ENCODE peak calls at places on chromosomes 6 and 20, in six cellular contexts. One of them, this sample, is unnamed.

GRCh38 chr6:109442393-109442924 is 1.9 kb downstream of the SMPD2 start:
- DNase-seq in fibroblast of lung: no peak
- DNase-seq in psoas muscle: no peak
- DNase-seq in tibial artery: peak
- DNase-seq in activated B cell treated with CpG ODN at 0.5 μM for 24 hours: no peak
- DNase-seq in WTC11: no peak
- DNase-seq in this sample: no peak

GRCh38 chr6:43758617-43759050 is 11.4 kb upstream of the VEGFA start:
- DNase-seq in fibroblast of lung: no peak
- DNase-seq in psoas muscle: peak
- DNase-seq in tibial artery: no peak
- DNase-seq in activated B cell treated with CpG ODN at 0.5 μM for 24 hours: peak
- DNase-seq in WTC11: peak
- DNase-seq in this sample: no peak

GRCh38 chr6:17381429-17382147 is 11.8 kb upstream of the CAP2 start:
- DNase-seq in fibroblast of lung: peak
- DNase-seq in psoas muscle: peak
- DNase-seq in tibial artery: peak
- DNase-seq in activated B cell treated with CpG ODN at 0.5 μM for 24 hours: no peak
- DNase-seq in WTC11: no peak
- DNase-seq in this sample: no peak

GRCh38 chr20:23048283-23049200 is 930 bp downstream of the THBD start:
- DNase-seq in fibroblast of lung: peak
- DNase-seq in psoas muscle: peak
- DNase-seq in tibial artery: peak
- DNase-seq in activated B cell treated with CpG ODN at 0.5 μM for 24 hours: no peak
- DNase-seq in WTC11: peak
- DNase-seq in this sample: peak

GRCh38 chr6:112163295-112164257 is 76.2 kb downstream of the FAM229B start:
- DNase-seq in fibroblast of lung: peak
- DNase-seq in psoas muscle: peak
- DNase-seq in tibial artery: no peak
- DNase-seq in activated B cell treated with CpG ODN at 0.5 μM for 24 hours: peak
- DNase-seq in WTC11: peak
- DNase-seq in this sample: peak

GRCh38 chr20:45100563-45101245 is at the start of gene KCNS1:
- DNase-seq in fibroblast of lung: peak
- DNase-seq in psoas muscle: no peak
- DNase-seq in tibial artery: no peak
- DNase-seq in activated B cell treated with CpG ODN at 0.5 μM for 24 hours: no peak
- DNase-seq in WTC11: peak
- DNase-seq in this sample: no peak

GRCh38 chr20:62666736-62667529 is 24.6 kb downstream of the SLCO4A1 start:
- DNase-seq in fibroblast of lung: no peak
- DNase-seq in psoas muscle: peak
- DNase-seq in tibial artery: no peak
- DNase-seq in activated B cell treated with CpG ODN at 0.5 μM for 24 hours: no peak
- DNase-seq in WTC11: no peak
- DNase-seq in this sample: no peak

GRCh38 chr6:161683400-161683799 is 409.5 kb upstream of the AGPAT4 start:
- DNase-seq in fibroblast of lung: no peak
- DNase-seq in psoas muscle: no peak
- DNase-seq in tibial artery: no peak
- DNase-seq in activated B cell treated with CpG ODN at 0.5 μM for 24 hours: no peak
- DNase-seq in WTC11: no peak
- DNase-seq in this sample: no peak

GRCh38 chr6:43943781-43944250 is 173.8 kb downstream of the VEGFA start:
- DNase-seq in fibroblast of lung: peak
- DNase-seq in psoas muscle: no peak
- DNase-seq in tibial artery: peak
- DNase-seq in activated B cell treated with CpG ODN at 0.5 μM for 24 hours: no peak
- DNase-seq in WTC11: no peak
- DNase-seq in this sample: peak

GRCh38 chr6:155381856-155382690 is 67.8 kb upstream of the TFB1M start:
- DNase-seq in fibroblast of lung: peak
- DNase-seq in psoas muscle: no peak
- DNase-seq in tibial artery: no peak
- DNase-seq in activated B cell treated with CpG ODN at 0.5 μM for 24 hours: no peak
- DNase-seq in WTC11: no peak
- DNase-seq in this sample: no peak

GRCh38 chr20:34907616-34908469 is 31.4 kb downstream of the ACSS2 start:
- DNase-seq in fibroblast of lung: peak
- DNase-seq in psoas muscle: peak
- DNase-seq in tibial artery: no peak
- DNase-seq in activated B cell treated with CpG ODN at 0.5 μM for 24 hours: no peak
- DNase-seq in WTC11: no peak
- DNase-seq in this sample: no peak

GRCh38 chr6:1552296-1552761 is 57.4 kb upstream of the FOXC1 start:
- DNase-seq in fibroblast of lung: peak
- DNase-seq in psoas muscle: no peak
- DNase-seq in tibial artery: no peak
- DNase-seq in activated B cell treated with CpG ODN at 0.5 μM for 24 hours: no peak
- DNase-seq in WTC11: no peak
- DNase-seq in this sample: no peak

GRCh38 chr6:1553562-1554088 is 56.1 kb upstream of the FOXC1 start:
- DNase-seq in fibroblast of lung: no peak
- DNase-seq in psoas muscle: no peak
- DNase-seq in tibial artery: no peak
- DNase-seq in activated B cell treated with CpG ODN at 0.5 μM for 24 hours: no peak
- DNase-seq in WTC11: no peak
- DNase-seq in this sample: no peak

GRCh38 chr6:1558388-1558787 is 51.3 kb upstream of the FOXC1 start:
- DNase-seq in fibroblast of lung: no peak
- DNase-seq in psoas muscle: no peak
- DNase-seq in tibial artery: no peak
- DNase-seq in activated B cell treated with CpG ODN at 0.5 μM for 24 hours: no peak
- DNase-seq in WTC11: no peak
- DNase-seq in this sample: no peak

GRCh38 chr6:1554241-1554880 is 55.4 kb upstream of the FOXC1 start:
- DNase-seq in fibroblast of lung: no peak
- DNase-seq in psoas muscle: no peak
- DNase-seq in tibial artery: no peak
- DNase-seq in activated B cell treated with CpG ODN at 0.5 μM for 24 hours: no peak
- DNase-seq in WTC11: no peak
- DNase-seq in this sample: no peak

GRCh38 chr6:1554881-1555569 is 54.7 kb upstream of the FOXC1 start:
- DNase-seq in fibroblast of lung: peak
- DNase-seq in psoas muscle: peak
- DNase-seq in tibial artery: peak
- DNase-seq in activated B cell treated with CpG ODN at 0.5 μM for 24 hours: peak
- DNase-seq in WTC11: peak
- DNase-seq in this sample: no peak
- TF ChIP-seq CTCF in fibroblast of lung: peak
- TF ChIP-seq CTCF in psoas muscle: peak
- TF ChIP-seq CTCF in tibial artery: peak
- TF ChIP-seq CTCF in activated B cell treated with CpG ODN at 0.5 μM for 24 hours: no peak
- TF ChIP-seq CTCF in WTC11: peak
- TF ChIP-seq CTCF in this sample: no peak

DNA sequence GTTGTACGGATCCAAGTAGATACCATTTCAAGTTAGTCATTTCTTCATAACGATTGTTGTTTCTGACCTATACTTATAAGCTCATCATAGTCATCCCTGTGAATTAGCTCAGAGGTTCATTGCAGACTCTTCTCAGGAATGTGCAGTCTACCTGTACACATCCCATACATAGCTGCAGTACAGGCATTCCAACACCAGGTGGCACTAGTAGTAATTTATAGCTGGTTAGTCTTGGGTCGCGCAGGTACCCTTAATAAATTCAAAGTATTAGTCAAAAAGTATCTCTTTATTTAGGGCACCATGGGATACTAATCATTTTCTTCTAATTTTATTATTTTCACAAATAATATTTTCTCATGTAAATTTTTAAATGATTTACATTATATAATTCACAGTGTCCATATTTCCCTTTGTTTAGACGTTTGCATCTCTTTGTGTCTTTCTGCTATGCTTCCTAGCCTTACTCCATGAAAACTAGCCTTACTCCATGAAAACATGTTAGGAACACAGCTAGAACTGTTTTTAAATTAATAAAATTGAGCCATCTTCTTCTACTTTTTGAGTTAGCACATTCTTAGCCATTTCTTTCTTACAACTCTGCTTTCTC is 128.6 kb upstream of the FAM83B start:
- DNase-seq in fibroblast of lung: peak
- DNase-seq in psoas muscle: no peak
- DNase-seq in tibial artery: no peak
- DNase-seq in activated B cell treated with CpG ODN at 0.5 μM for 24 hours: no peak
- DNase-seq in WTC11: peak
- DNase-seq in this sample: peak
- TF ChIP-seq CTCF in fibroblast of lung: peak
- TF ChIP-seq CTCF in psoas muscle: peak
- TF ChIP-seq CTCF in tibial artery: peak
- TF ChIP-seq CTCF in activated B cell treated with CpG ODN at 0.5 μM for 24 hours: peak
- TF ChIP-seq CTCF in WTC11: peak
- TF ChIP-seq CTCF in this sample: peak

GRCh38 chr6:119915971-119916370 is 566.4 kb upstream of the MAN1A1 start:
- DNase-seq in fibroblast of lung: no peak
- DNase-seq in psoas muscle: no peak
- DNase-seq in tibial artery: no peak
- DNase-seq in activated B cell treated with CpG ODN at 0.5 μM for 24 hours: no peak
- DNase-seq in WTC11: no peak
- DNase-seq in this sample: no peak
- TF ChIP-seq CTCF in fibroblast of lung: no peak
- TF ChIP-seq CTCF in psoas muscle: no peak
- TF ChIP-seq CTCF in tibial artery: no peak
- TF ChIP-seq CTCF in activated B cell treated with CpG ODN at 0.5 μM for 24 hours: no peak
- TF ChIP-seq CTCF in WTC11: no peak
- TF ChIP-seq CTCF in this sample: no peak

GRCh38 chr6:26537846-26538571 is at the start of gene HMGN4:
- DNase-seq in fibroblast of lung: peak
- DNase-seq in psoas muscle: peak
- DNase-seq in tibial artery: peak
- DNase-seq in activated B cell treated with CpG ODN at 0.5 μM for 24 hours: peak
- DNase-seq in WTC11: peak
- DNase-seq in this sample: peak
- TF ChIP-seq CTCF in fibroblast of lung: no peak
- TF ChIP-seq CTCF in psoas muscle: no peak
- TF ChIP-seq CTCF in tibial artery: no peak
- TF ChIP-seq CTCF in activated B cell treated with CpG ODN at 0.5 μM for 24 hours: no peak
- TF ChIP-seq CTCF in WTC11: no peak
- TF ChIP-seq CTCF in this sample: no peak

GRCh38 chr20:324177-325042 is 942 bp upstream of the SOX12 start:
- DNase-seq in fibroblast of lung: peak
- DNase-seq in psoas muscle: peak
- DNase-seq in tibial artery: peak
- DNase-seq in activated B cell treated with CpG ODN at 0.5 μM for 24 hours: peak
- DNase-seq in WTC11: peak
- DNase-seq in this sample: peak
- TF ChIP-seq CTCF in fibroblast of lung: peak
- TF ChIP-seq CTCF in psoas muscle: peak
- TF ChIP-seq CTCF in tibial artery: peak
- TF ChIP-seq CTCF in activated B cell treated with CpG ODN at 0.5 μM for 24 hours: no peak
- TF ChIP-seq CTCF in WTC11: no peak
- TF ChIP-seq CTCF in this sample: no peak

DNA sequence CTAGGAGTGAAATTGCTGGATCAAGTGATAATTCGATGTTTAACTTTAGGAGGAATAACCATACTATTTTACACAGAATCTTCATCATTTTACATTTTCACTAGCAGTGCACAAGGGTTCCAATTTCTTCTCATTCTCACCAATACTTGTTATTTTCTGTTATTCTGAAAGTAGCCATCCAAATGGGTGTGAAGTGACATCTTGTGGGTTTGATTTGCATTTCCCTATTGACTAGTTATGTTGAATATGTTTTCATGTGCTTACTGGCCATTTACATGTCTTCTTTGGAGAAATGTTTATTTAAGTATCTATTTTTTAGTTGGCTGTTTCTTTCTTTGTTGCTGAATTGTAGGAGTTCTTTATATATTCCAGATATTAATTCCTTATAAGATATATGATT is 164.3 kb downstream of the CD109 start:
- DNase-seq in fibroblast of lung: no peak
- DNase-seq in psoas muscle: no peak
- DNase-seq in tibial artery: no peak
- DNase-seq in activated B cell treated with CpG ODN at 0.5 μM for 24 hours: no peak
- DNase-seq in WTC11: no peak
- DNase-seq in this sample: no peak
- TF ChIP-seq CTCF in fibroblast of lung: no peak
- TF ChIP-seq CTCF in psoas muscle: no peak
- TF ChIP-seq CTCF in tibial artery: no peak
- TF ChIP-seq CTCF in activated B cell treated with CpG ODN at 0.5 μM for 24 hours: no peak
- TF ChIP-seq CTCF in WTC11: no peak
- TF ChIP-seq CTCF in this sample: no peak

DNA sequence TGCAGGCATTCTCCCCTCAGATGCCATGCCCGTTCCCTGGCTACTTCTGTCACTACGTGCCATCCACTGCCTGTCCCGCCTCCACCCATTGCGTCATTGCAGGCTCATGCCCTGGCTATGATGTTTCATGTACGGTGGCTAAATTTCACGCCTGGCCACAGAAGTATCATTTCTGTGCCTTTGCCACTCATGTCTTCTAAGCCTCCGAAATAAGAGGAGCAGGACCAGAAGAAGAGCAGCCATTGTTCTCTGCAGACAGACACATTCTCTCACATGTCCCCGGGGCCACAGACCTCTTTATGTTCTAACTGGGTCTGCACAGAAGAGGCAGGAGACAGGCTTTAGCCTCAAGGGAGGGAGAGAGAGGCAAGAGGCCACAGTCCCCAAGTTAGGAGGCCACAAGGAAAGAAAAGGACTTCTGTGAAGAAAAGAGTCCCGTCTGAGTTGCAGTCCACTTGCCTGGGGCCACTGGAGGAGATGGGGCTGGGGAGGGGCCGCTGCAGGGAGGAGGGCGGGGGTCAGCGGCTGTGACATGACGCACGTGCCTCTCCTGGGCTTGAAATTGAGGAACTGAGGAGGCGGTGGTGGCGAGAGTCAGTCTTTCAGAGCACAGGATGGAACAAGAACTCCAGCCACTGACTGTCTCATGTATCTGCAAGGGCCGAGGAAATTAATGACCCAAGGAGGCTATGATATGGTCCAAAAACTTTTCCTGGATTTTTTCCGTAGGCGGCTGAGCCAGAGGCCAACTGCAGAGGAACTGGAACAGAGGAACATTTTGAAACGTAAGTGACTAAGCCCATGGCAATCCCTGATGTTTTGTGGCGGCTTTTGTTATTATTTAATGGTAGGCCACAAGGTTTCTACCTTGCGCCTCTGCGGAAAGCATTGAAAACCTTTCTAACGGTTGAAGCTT is 55.9 kb downstream of the TBC1D7 start:
- DNase-seq in fibroblast of lung: peak
- DNase-seq in psoas muscle: peak
- DNase-seq in tibial artery: peak
- DNase-seq in activated B cell treated with CpG ODN at 0.5 μM for 24 hours: peak
- DNase-seq in WTC11: no peak
- DNase-seq in this sample: no peak
- TF ChIP-seq CTCF in fibroblast of lung: no peak
- TF ChIP-seq CTCF in psoas muscle: no peak
- TF ChIP-seq CTCF in tibial artery: no peak
- TF ChIP-seq CTCF in activated B cell treated with CpG ODN at 0.5 μM for 24 hours: no peak
- TF ChIP-seq CTCF in WTC11: no peak
- TF ChIP-seq CTCF in this sample: no peak